ENCODE peak calls at places on chromosomes 16 and 17, in seven cellular contexts. S, Q, T, M, G, E and W are unnamed samples.

GRCh38 chr17:30124273-30124796 is 7.7 kb downstream of the NSRP1 start:
- DNase-seq in S (no peak), Q (no peak), T (no peak), M (no peak), G (no peak), E (no peak), W (no peak)

GRCh38 chr16:77732241-77732946 is 10.1 kb downstream of the NUDT7 start:
- DNase-seq in S (no peak), Q (no peak), T (no peak), M (no peak), G (no peak), E (peak), W (no peak)

GRCh38 chr16:28844226-28844885 is 1.8 kb downstream of the TUFM start:
- DNase-seq in S (no peak), Q (no peak), T (no peak), M (no peak), G (no peak), E (no peak), W (no peak)

GRCh38 chr17:63999680-64000531 is 1.8 kb downstream of the PRR29 start:
- DNase-seq in S (no peak), Q (no peak), T (peak), M (no peak), G (peak), E (no peak), W (no peak)

GRCh38 chr17:80012751-80013741 is 22.6 kb downstream of the TBC1D16 start:
- DNase-seq in S (no peak), Q (no peak), T (no peak), M (no peak), G (no peak), E (no peak), W (no peak)

GRCh38 chr16:53945996-53946395 is 242.0 kb downstream of the FTO start:
- DNase-seq in S (peak), Q (no peak), T (peak), M (no peak), G (peak), E (peak), W (no peak)

GRCh38 chr16:49491111-49491670 is 117.6 kb downstream of the C16orf78 start:
- DNase-seq in S (no peak), Q (no peak), T (no peak), M (no peak), G (no peak), E (no peak), W (no peak)

GRCh38 chr16:77434365-77435239 is at the start of gene ADAMTS18:
- DNase-seq in S (no peak), Q (no peak), T (no peak), M (no peak), G (peak), E (no peak), W (no peak)

GRCh38 chr16:31023627-31024226 is 9.6 kb upstream of the STX4 start:
- DNase-seq in S (no peak), Q (no peak), T (no peak), M (no peak), G (no peak), E (peak), W (no peak)

GRCh38 chr16:4378202-4378666 is 6.6 kb downstream of the VASN start:
- DNase-seq in S (no peak), Q (no peak), T (peak), M (no peak), G (no peak), E (no peak), W (no peak)

GRCh38 chr16:87832759-87833502 is 36.4 kb downstream of the SLC7A5 start:
- DNase-seq in S (no peak), Q (no peak), T (no peak), M (no peak), G (no peak), E (no peak), W (no peak)

GRCh38 chr17:3759597-3760216 is 36.0 kb downstream of the HASPIN start:
- DNase-seq in S (no peak), Q (no peak), T (peak), M (no peak), G (no peak), E (no peak), W (no peak)

GRCh38 chr17:66847704-66848103 is 12.8 kb downstream of the CACNG5 start:
- DNase-seq in S (no peak), Q (no peak), T (no peak), M (no peak), G (no peak), E (no peak), W (no peak)

GRCh38 chr17:2230877-2231276 is 72.7 kb downstream of the SMG6 start:
- DNase-seq in S (no peak), Q (no peak), T (no peak), M (no peak), G (no peak), E (no peak), W (no peak)

GRCh38 chr17:42406602-42407288 is 16.3 kb downstream of the CAVIN1 start:
- DNase-seq in S (no peak), Q (no peak), T (peak), M (no peak), G (no peak), E (no peak), W (no peak)

GRCh38 chr17:42405963-42406495 is 17.0 kb downstream of the CAVIN1 start:
- DNase-seq in S (no peak), Q (no peak), T (peak), M (no peak), G (peak), E (peak), W (peak)

GRCh38 chr17:42405076-42405475 is 16.8 kb upstream of the STAT3 start:
- DNase-seq in S (no peak), Q (no peak), T (no peak), M (no peak), G (no peak), E (no peak), W (no peak)

GRCh38 chr17:42408076-42408475 is 15.0 kb downstream of the CAVIN1 start:
- DNase-seq in S (no peak), Q (no peak), T (no peak), M (no peak), G (no peak), E (no peak), W (no peak)

DNA sequence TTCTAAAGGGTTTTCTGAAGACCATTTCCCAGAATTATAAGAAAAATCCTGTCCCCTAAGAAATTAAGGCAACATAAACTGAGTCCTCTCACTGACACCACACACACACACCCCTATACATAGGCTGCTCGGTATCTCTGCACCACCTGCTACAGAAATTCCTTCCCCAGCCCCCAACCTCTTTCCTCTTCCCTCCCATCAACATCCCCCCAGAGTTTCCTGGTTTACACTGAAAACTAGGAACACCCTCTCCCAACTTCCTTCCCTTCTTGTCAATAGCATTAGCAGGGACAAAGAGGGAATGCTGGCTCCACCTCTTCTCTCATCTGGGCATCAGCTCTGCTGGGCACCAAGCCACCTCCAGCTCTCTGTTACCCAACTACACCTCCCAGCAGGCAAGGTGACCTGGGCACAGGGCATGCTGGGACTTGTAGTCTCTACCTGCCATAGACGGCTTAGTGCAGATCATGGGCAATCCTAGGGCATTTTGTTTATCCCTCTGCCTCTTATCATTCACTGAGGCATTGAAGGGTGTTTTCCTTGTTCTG is 15.7 kb downstream of the CAVIN1 start:
- DNase-seq in S (no peak), Q (no peak), T (peak), M (no peak), G (peak), E (peak), W (peak)
- TF ChIP-seq JUND in S (peak), Q (no peak), T (no peak), M (no peak), G (no peak), E (no peak), W (no peak)

GRCh38 chr16:2818278-2818876 is 1.3 kb downstream of the PRSS21 start:
- DNase-seq in S (no peak), Q (no peak), T (no peak), M (no peak), G (no peak), E (no peak), W (no peak)

GRCh38 chr16:2820836-2821482 is 3.9 kb downstream of the PRSS21 start:
- DNase-seq in S (no peak), Q (no peak), T (no peak), M (no peak), G (peak), E (no peak), W (no peak)

GRCh38 chr16:2819179-2819938 is 2.3 kb downstream of the PRSS21 start:
- DNase-seq in S (no peak), Q (no peak), T (no peak), M (no peak), G (no peak), E (no peak), W (no peak)

GRCh38 chr16:2821483-2822157 is 4.6 kb downstream of the PRSS21 start:
- DNase-seq in S (no peak), Q (no peak), T (no peak), M (no peak), G (peak), E (no peak), W (peak)

DNA sequence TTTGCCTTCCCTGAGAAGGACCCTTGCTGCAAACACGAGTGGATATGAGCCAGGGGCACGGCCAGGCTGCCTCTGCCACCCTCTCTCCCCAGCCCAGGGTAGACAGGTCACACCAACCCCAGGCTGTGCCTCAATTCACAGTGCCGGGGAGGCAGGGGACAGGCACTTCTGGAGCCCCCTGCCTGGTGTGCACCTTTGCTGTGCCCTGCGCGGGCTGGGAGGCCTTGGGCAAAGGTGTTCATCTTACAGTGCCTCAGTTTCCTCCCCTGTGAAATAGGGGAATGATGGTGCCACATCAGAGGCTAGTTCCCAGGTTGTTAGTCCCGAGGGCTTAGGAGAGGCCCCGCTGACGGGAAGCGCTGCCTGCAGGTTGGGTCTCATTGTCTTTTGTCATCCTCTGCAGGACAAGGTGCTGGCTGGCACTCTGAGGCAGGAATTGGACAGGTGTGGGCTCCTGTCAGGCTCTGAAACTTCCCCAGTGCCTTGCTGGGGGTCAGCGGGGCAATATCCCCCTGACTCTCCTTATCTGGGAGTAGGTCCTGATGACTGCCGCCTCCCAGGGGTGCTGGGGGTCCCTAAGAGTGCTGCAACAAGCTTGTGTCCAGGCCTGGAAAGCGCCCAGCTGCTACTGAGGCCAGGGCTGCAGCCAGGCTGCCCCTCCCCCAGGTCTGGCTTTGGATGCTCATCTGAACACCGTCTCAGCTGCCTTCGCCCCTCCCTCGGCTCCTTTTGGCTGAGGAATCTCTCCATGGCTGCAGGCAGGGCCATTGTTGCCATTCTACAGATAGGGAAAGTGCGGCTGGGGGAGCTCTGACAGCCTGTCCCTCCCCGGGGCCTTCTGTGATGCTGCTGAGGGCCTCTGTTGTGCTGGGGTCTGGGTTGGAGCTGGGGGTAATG is 3.1 kb downstream of the PRSS21 start:
- DNase-seq in S (no peak), Q (no peak), T (no peak), M (no peak), G (no peak), E (no peak), W (no peak)
- TF ChIP-seq JUND in S (no peak), Q (no peak), T (no peak), M (no peak), G (no peak), E (no peak), W (no peak)

GRCh38 chr16:73019456-73020362 is 28.2 kb downstream of the ZFHX3 start:
- DNase-seq in S (peak), Q (no peak), T (no peak), M (no peak), G (no peak), E (no peak), W (no peak)
- TF ChIP-seq JUND in S (peak), Q (no peak), T (no peak), M (no peak), G (peak), E (no peak), W (no peak)

DNA sequence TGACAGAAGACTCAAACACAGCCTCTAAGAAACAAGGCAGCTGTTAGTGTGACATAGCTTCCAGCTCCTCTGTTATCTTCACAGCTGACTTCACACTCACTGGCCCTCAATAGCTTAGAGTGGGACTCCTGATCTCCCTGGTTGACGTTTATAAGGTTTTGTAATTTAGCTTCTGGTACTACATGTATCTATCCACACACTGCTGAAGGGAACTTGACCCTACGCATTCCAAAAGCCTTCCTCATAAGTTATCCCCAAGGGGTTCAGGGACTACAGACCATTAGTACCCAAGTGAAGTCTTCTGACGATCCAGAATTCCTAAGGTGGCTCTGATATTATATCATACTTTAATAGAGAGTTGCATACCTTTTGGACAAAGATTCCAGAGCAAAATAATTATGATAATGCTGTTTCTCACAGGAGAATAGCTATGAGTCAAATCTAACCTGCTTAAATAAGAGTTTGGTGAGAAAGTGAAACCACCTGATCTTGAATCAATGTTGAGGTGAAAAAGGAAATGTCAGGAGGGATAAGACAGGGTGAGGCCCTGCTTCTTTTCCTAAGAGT is 14.5 kb downstream of the ACACA start:
- DNase-seq in S (no peak), Q (no peak), T (no peak), M (no peak), G (no peak), E (no peak), W (no peak)
- TF ChIP-seq JUND in S (no peak), Q (no peak), T (no peak), M (no peak), G (no peak), E (no peak), W (no peak)

GRCh38 chr17:46763416-46763815 is 55.1 kb downstream of the WNT3 start:
- DNase-seq in S (no peak), Q (no peak), T (no peak), M (no peak), G (no peak), E (no peak), W (no peak)
- TF ChIP-seq JUND in S (no peak), Q (no peak), T (no peak), M (no peak), G (no peak), E (no peak), W (no peak)

DNA sequence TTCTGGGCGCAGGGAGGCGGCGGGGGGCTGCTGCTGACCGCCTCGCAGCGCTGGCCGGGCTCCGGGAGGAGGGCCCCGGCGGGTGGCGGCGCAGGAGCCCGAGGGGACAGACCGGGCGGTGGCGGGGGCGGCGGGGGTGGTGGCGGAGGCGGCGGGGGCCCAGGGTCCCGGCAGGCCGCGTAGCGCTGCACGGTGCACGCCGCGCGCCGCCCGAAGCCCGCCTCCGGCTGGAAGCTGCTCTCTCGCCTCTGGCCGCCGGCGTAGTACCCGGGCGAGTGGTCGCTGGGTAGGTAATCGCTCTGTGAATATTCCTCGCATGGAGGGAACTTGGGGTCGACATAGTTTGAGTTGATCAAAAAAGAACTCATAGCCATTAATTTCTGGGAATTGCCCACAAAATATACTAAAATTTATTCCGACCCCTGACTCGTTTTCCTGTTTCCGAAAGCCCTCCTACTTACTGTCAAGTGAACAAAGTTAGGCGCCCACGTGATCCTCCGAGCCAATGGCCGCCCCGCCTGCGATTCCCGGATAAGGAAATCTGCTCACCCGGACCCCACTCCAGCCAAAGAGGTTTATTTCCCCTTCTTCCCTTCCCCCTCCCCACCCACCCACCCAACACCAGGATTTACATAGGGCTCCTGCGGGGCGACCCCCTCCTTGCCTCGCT is at the start of gene HOXB4:
- DNase-seq in S (no peak), Q (peak), T (peak), M (no peak), G (no peak), E (no peak), W (no peak)
- TF ChIP-seq JUND in S (no peak), Q (no peak), T (no peak), M (no peak), G (no peak), E (no peak), W (no peak)